ENCODE peak calls at places on chromosomes 13 and 19, in five cellular contexts. T is HS-27A, X is NCI-H1436, C is fibroblast of the conjunctiva, Q is head of caudate nucleus. S is an unnamed sample.

GRCh38 chr13:110936519-110936918 is 21.6 kb upstream of the ANKRD10 start:
- DNase-seq in T (no peak), Q (no peak), C (no peak), X (no peak), S (no peak)

GRCh38 chr19:13781547-13781946 is 7.3 kb downstream of the C19orf53 start:
- DNase-seq in Q (no peak), T (no peak), X (no peak), C (peak), S (no peak)

GRCh38 chr13:48235100-48235813 is 2.3 kb downstream of the ITM2B start:
- DNase-seq in T (no peak), C (no peak), X (no peak), Q (peak), S (no peak)

GRCh38 chr19:39428309-39429112 is 7.2 kb downstream of the RPS16 start:
- DNase-seq in Q (no peak), X (no peak), T (no peak), C (no peak), S (no peak)

GRCh38 chr19:4054471-4055208 is 12.1 kb downstream of the ZBTB7A start:
- DNase-seq in X (no peak), Q (no peak), T (no peak), C (no peak), S (no peak)

GRCh38 chr19:6236310-6237291 is 43.2 kb downstream of the MLLT1 start:
- DNase-seq in T (no peak), X (no peak), Q (no peak), C (no peak), S (no peak)

GRCh38 chr13:30898721-30899188 is 7.3 kb upstream of the MEDAG start:
- DNase-seq in T (no peak), Q (no peak), C (peak), X (no peak), S (no peak)

GRCh38 chr13:51874651-51875050 is 12.9 kb downstream of the CCDC70 start:
- DNase-seq in T (no peak), Q (peak), X (peak), C (no peak), S (no peak)

GRCh38 chr13:105426454-105426853 is 1109.0 kb downstream of the EFNB2 start:
- DNase-seq in Q (no peak), T (no peak), C (no peak), X (peak), S (no peak)

GRCh38 chr19:489418-490196 is 6.7 kb upstream of the MADCAM1 start:
- DNase-seq in C (no peak), T (no peak), X (no peak), Q (peak), S (no peak)

GRCh38 chr19:295687-296370 is 4.6 kb upstream of the PLPP2 start:
- DNase-seq in T (no peak), C (no peak), Q (no peak), X (no peak), S (no peak)

GRCh38 chr13:75410207-75410606 is 71.8 kb downstream of the TBC1D4 start:
- DNase-seq in Q (no peak), X (no peak), C (no peak), T (no peak), S (no peak)

GRCh38 chr19:1933245-1933644 is 7.7 kb upstream of the CSNK1G2 start:
- DNase-seq in Q (no peak), C (no peak), X (no peak), T (no peak), S (no peak)

GRCh38 chr13:20387441-20387971 is 138.2 kb downstream of the CRYL1 start:
- DNase-seq in T (no peak), Q (no peak), C (no peak), X (no peak), S (no peak)

GRCh38 chr19:53357821-53358581 is 7.5 kb upstream of the ZNF525 start:
- DNase-seq in C (no peak), Q (no peak), T (no peak), X (no peak), S (no peak)

GRCh38 chr19:1094655-1094977 is 559 bp downstream of the POLR2E start:
- DNase-seq in Q (no peak), C (no peak), X (no peak), T (no peak), S (no peak)

GRCh38 chr13:38693641-38694040 is 6.8 kb downstream of the FREM2 start:
- DNase-seq in C (no peak), X (no peak), T (no peak), Q (no peak), S (no peak)

GRCh38 chr13:51266642-51267041 is 44.4 kb downstream of the FAM124A start:
- DNase-seq in Q (no peak), T (no peak), X (no peak), C (no peak), S (no peak)

GRCh38 chr13:110306340-110306959 is 507 bp downstream of the COL4A1 start:
- DNase-seq in Q (no peak), T (no peak), X (no peak), C (no peak), S (no peak)

GRCh38 chr19:40612831-40613668 is 11.9 kb downstream of the LTBP4 start:
- DNase-seq in C (no peak), Q (peak), T (no peak), X (peak), S (peak)

GRCh38 chr19:38559428-38560401 is 58.0 kb downstream of the MAP4K1 start:
- DNase-seq in X (no peak), Q (no peak), C (no peak), T (no peak), S (no peak)

GRCh38 chr19:51259348-51260245 is 8.7 kb downstream of the SIGLECL1 start:
- DNase-seq in T (no peak), X (no peak), Q (no peak), C (peak), S (no peak)

GRCh38 chr13:113851826-113852535 is 11.9 kb downstream of the GAS6 start:
- DNase-seq in Q (no peak), X (no peak), T (no peak), C (no peak), S (no peak)

GRCh38 chr13:108326318-108326717 is 56.8 kb downstream of the TNFSF13B start:
- DNase-seq in C (no peak), Q (no peak), X (no peak), T (no peak), S (no peak)

GRCh38 chr13:18995259-18995873 is 186.3 kb downstream of the TUBA3C start:
- DNase-seq in Q (no peak), X (no peak), C (no peak), T (no peak), S (no peak)

GRCh38 chr13:41365636-41366035 is 54.6 kb downstream of the NAA16 start:
- DNase-seq in X (no peak), C (no peak), Q (no peak), T (no peak), S (no peak)

GRCh38 chr13:103935117-103935516 is 868.9 kb upstream of the SLC10A2 start:
- DNase-seq in Q (no peak), C (no peak), X (no peak), T (no peak), S (no peak)